ENCODE peak calls at places on chromosomes 1 and 21, in four cellular contexts. Z, Q, G and U are unnamed samples.

GRCh38 chr1:149942207-149942606 is 5.5 kb upstream of the MTMR11 start:
- DNase-seq in Z (no peak), Q (no peak), G (no peak), U (no peak)

GRCh38 chr1:8629241-8630091 is 188.0 kb downstream of the RERE start:
- DNase-seq in Z (no peak), Q (no peak), G (no peak), U (no peak)

GRCh38 chr1:8226747-8227146 is 91.2 kb upstream of the SLC45A1 start:
- DNase-seq in Z (no peak), Q (no peak), G (no peak), U (no peak)

GRCh38 chr1:189027509-189027908 is 1450.2 kb downstream of the BRINP3 start:
- DNase-seq in Z (no peak), Q (no peak), G (no peak), U (no peak)

GRCh38 chr1:225596152-225596551 is 56.8 kb downstream of the ENAH start:
- DNase-seq in Z (no peak), Q (no peak), G (no peak), U (no peak)

GRCh38 chr1:26531651-26532131 is 2.1 kb downstream of the RPS6KA1 start:
- DNase-seq in Z (no peak), Q (peak; percentile 79), G (no peak), U (peak; percentile 64)

GRCh38 chr1:85406887-85407593 is 57.9 kb downstream of the DDAH1 start:
- DNase-seq in Z (no peak), Q (peak; percentile 59), G (peak; percentile 76), U (peak; percentile 51)

GRCh38 chr1:219058891-219059820 is 114.5 kb upstream of the LYPLAL1 start:
- DNase-seq in Z (no peak), Q (no peak), G (no peak), U (no peak)

GRCh38 chr1:99571092-99571734 is 74.7 kb upstream of the PALMD start:
- DNase-seq in Z (no peak), Q (no peak), G (no peak), U (no peak)

GRCh38 chr1:20426371-20426770 is 59.6 kb downstream of the CAMK2N1 start:
- DNase-seq in Z (no peak), Q (no peak), G (no peak), U (no peak)

GRCh38 chr1:223707270-223708000 is 4.9 kb upstream of the CAPN2 start:
- DNase-seq in Z (peak; percentile 35), Q (peak; percentile 66), G (peak; percentile 98), U (peak; percentile 84)

GRCh38 chr1:116855788-116856187 is 53.9 kb upstream of the PTGFRN start:
- DNase-seq in Z (no peak), Q (no peak), G (no peak), U (no peak)

GRCh38 chr1:18972531-18972930 is 16.1 kb upstream of the IFFO2 start:
- DNase-seq in Z (no peak), Q (no peak), G (no peak), U (no peak)

GRCh38 chr1:206839006-206839560 is 26.3 kb upstream of the IL20 start:
- DNase-seq in Z (no peak), Q (no peak), G (no peak), U (no peak)

GRCh38 chr1:156146006-156146748 is 7.2 kb upstream of the SEMA4A start:
- DNase-seq in Z (peak; percentile 67), Q (peak; percentile 88), G (peak; percentile 82), U (peak; percentile 78)

GRCh38 chr1:198238121-198238520 is 81.3 kb downstream of the NEK7 start:
- DNase-seq in Z (no peak), Q (no peak), G (no peak), U (peak; percentile 43)

GRCh38 chr1:227134686-227135314 is 183.5 kb downstream of the CDC42BPA start:
- DNase-seq in Z (no peak), Q (no peak), G (no peak), U (no peak)

GRCh38 chr21:20396798-20397197 is 601.4 kb upstream of the NCAM2 start:
- DNase-seq in Z (peak; percentile 4), Q (no peak), G (no peak), U (no peak)

GRCh38 chr1:245298781-245299180 is 144.0 kb downstream of the KIF26B start:
- DNase-seq in Z (no peak), Q (peak; percentile 41), G (no peak), U (no peak)

GRCh38 chr1:46248122-46248920 is 758 bp downstream of the RAD54L start:
- DNase-seq in Z (no peak), Q (peak; percentile 18), G (no peak), U (no peak)

GRCh38 chr1:179824265-179824664 is 53.3 kb downstream of the TOR1AIP2 start:
- DNase-seq in Z (no peak), Q (no peak), G (no peak), U (no peak)

GRCh38 chr1:121558514-121558913 is 373.7 kb downstream of the SRGAP2C start:
- DNase-seq in Z (no peak), Q (no peak), G (peak; percentile 8), U (no peak)

GRCh38 chr1:92483442-92484170 is 3.1 kb downstream of the GFI1 start:
- DNase-seq in Z (peak; percentile 17), Q (peak; percentile 16), G (no peak), U (no peak)

GRCh38 chr1:41122148-41122547 is 100.6 kb upstream of the SLFNL1 start:
- DNase-seq in Z (no peak), Q (no peak), G (no peak), U (no peak)

GRCh38 chr1:183648042-183648441 is 5.1 kb downstream of the APOBEC4 start:
- DNase-seq in Z (no peak), Q (no peak), G (no peak), U (no peak)

GRCh38 chr1:170049191-170049800 is 25.2 kb downstream of the KIFAP3 start:
- DNase-seq in Z (peak; percentile 24), Q (no peak), G (no peak), U (no peak)

DNA sequence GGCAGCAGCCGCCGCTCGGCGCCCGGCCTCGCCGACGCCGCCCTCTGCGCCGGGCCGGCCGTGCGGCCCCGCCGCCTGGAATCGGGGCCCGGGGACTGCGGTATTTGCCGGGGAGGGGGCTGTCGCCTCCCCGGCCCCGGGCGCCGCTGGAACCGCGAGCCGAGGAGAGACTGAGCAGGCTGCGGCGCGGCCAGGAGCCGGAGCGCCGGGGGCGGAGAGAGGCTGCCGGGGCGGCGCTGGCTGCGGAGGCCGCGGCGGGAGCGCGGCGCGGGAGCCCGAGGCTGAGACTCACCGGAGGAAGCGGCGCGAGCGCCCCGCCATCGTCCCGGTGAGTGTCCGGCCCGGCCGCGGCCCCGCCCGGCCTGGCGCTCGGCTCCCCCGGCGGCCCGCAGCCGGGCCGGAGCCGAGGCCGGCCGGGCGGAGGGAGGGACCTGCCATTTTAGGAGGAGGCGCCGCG is 756 bp downstream of the DYRK1A start:
- DNase-seq in Z (no peak), Q (no peak), G (no peak), U (no peak)
- H3K4me1 ChIP-seq in Z (peaks cover 52% of the 10 kb centered on the region), Q (peaks cover 33% of the 10 kb centered on the region), G (peaks cover 28% of the 10 kb centered on the region), U (peaks cover 5% of the 10 kb centered on the region)

GRCh38 chr21:26707241-26707640 is 134.2 kb upstream of the CYYR1 start:
- DNase-seq in Z (no peak), Q (no peak), G (no peak), U (no peak)
- H3K9me3 ChIP-seq in Z (no peaks in the 10 kb centered on the region), Q (no peaks in the 10 kb centered on the region), G (no peaks in the 10 kb centered on the region), U (peaks cover 2% of the 10 kb centered on the region)

DNA sequence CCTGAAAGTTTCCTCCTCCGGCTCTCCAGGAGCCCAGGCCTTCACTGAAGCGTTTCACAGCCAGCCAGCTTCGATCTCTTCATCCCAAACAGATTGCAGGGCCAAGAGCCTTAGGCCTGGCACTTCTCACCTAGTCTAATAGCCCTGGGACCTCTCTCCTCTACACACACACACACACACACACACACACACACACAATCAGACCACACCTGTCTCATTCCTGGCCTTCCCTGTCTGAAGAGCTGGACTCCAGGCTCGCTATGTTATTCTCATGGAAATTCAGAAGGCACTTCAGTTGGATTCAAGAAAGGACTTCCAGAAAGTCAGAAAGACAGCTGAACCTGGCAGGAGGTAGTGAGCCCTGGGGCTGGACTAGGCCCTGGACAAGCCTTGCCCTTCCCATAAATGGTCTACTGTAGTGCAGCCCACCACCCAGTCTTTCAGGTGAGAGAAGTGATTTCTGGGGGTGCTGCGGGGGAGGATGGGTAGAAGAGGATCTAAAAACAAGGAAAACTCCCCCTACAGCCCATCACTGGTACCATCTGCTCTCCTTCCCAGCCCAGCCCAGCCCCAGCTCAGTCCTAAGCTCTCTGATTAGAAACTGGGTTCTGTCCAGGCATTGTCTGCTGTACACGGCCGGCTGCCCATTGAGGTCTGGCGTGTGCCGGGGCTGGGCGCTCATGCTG is 2.7 kb downstream of the KIF21B start:
- DNase-seq in Z (no peak), Q (no peak), G (no peak), U (no peak)
- H3K4me1 ChIP-seq in Z (peaks cover 92% of the 10 kb centered on the region), Q (peaks cover 45% of the 10 kb centered on the region), G (no peaks in the 10 kb centered on the region), U (peaks cover 21% of the 10 kb centered on the region)

GRCh38 chr1:173171152-173171551 is 36.0 kb downstream of the TNFSF4 start:
- DNase-seq in Z (no peak), Q (no peak), G (no peak), U (no peak)

GRCh38 chr1:173173388-173173787 is 33.7 kb downstream of the TNFSF4 start:
- DNase-seq in Z (no peak), Q (no peak), G (no peak), U (no peak)

GRCh38 chr1:173175514-173176146 is 31.5 kb downstream of the TNFSF4 start:
- DNase-seq in Z (no peak), Q (no peak), G (no peak), U (no peak)
- H3K9me3 ChIP-seq in Z (no peaks in the 10 kb centered on the region), Q (no peaks in the 10 kb centered on the region), G (no peaks in the 10 kb centered on the region), U (peaks cover 13% of the 10 kb centered on the region)

GRCh38 chr1:3334366-3334765 is 120.1 kb upstream of the ARHGEF16 start:
- DNase-seq in Z (no peak), Q (peak; percentile 81), G (no peak), U (no peak)
- H3K4me1 ChIP-seq in Z (no peaks in the 10 kb centered on the region), Q (peaks cover 67% of the 10 kb centered on the region), G (peaks cover 16% of the 10 kb centered on the region), U (no peaks in the 10 kb centered on the region)

GRCh38 chr1:181163662-181164061 is 75.2 kb downstream of the IER5 start:
- DNase-seq in Z (no peak), Q (no peak), G (no peak), U (no peak)

GRCh38 chr1:181161170-181161870 is 72.8 kb downstream of the IER5 start:
- DNase-seq in Z (no peak), Q (no peak), G (no peak), U (no peak)

GRCh38 chr1:181155339-181155738 is 66.8 kb downstream of the IER5 start:
- DNase-seq in Z (no peak), Q (no peak), G (no peak), U (no peak)

GRCh38 chr1:181159451-181160151 is 71.1 kb downstream of the IER5 start:
- DNase-seq in Z (no peak), Q (no peak), G (no peak), U (peak; percentile 60)

GRCh38 chr1:181160322-181160721 is 71.8 kb downstream of the IER5 start:
- DNase-seq in Z (no peak), Q (no peak), G (no peak), U (no peak)
- H3K9me3 ChIP-seq in Z (no peaks in the 10 kb centered on the region), Q (no peaks in the 10 kb centered on the region), G (peaks cover 3% of the 10 kb centered on the region), U (no peaks in the 10 kb centered on the region)

GRCh38 chr1:236701782-236702181 is 15.5 kb downstream of the ACTN2 start:
- DNase-seq in Z (no peak), Q (no peak), G (no peak), U (no peak)

GRCh38 chr1:236700903-236701302 is 14.6 kb downstream of the ACTN2 start:
- DNase-seq in Z (no peak), Q (no peak), G (no peak), U (no peak)

GRCh38 chr1:236710328-236710892 is 24.1 kb downstream of the ACTN2 start:
- DNase-seq in Z (no peak), Q (no peak), G (no peak), U (no peak)

GRCh38 chr1:236702995-236703394 is 16.7 kb downstream of the ACTN2 start:
- DNase-seq in Z (no peak), Q (no peak), G (no peak), U (no peak)

GRCh38 chr1:236705771-236706565 is 19.7 kb downstream of the ACTN2 start:
- DNase-seq in Z (no peak), Q (no peak), G (no peak), U (no peak)
- H3K4me1 ChIP-seq in Z (no peaks in the 10 kb centered on the region), Q (peaks cover 5% of the 10 kb centered on the region), G (no peaks in the 10 kb centered on the region), U (peaks cover 15% of the 10 kb centered on the region)